ENCODE peak calls at places on chromosomes 4 and X, in nine cellular contexts. One of them, this sample, is unnamed.
A peak's percentile ranks its signal among the peaks of the same experiment; 100 is the strongest.

GRCh38 chr4:156685308-156685707 is 286.3 kb downstream of the PDGFC start:
- DNase-seq in nephron progenitor cell: no peak
- DNase-seq in neural crest cell: no peak
- DNase-seq in osteocyte: no peak
- DNase-seq in GM13976: no peak
- DNase-seq in cardiac fibroblast: no peak
- DNase-seq in coronary artery: no peak
- DNase-seq in K562: no peak
- DNase-seq in suprapubic skin: no peak
- DNase-seq in this sample: no peak

GRCh38 chr4:23163649-23164436 is 471.1 kb downstream of the GBA3 start:
- DNase-seq in nephron progenitor cell: no peak
- DNase-seq in neural crest cell: no peak
- DNase-seq in osteocyte: no peak
- DNase-seq in GM13976: no peak
- DNase-seq in cardiac fibroblast: no peak
- DNase-seq in coronary artery: no peak
- DNase-seq in K562: no peak
- DNase-seq in suprapubic skin: no peak
- DNase-seq in this sample: no peak

GRCh38 chr4:6513678-6514077 is 41.3 kb upstream of the PPP2R2C start:
- DNase-seq in nephron progenitor cell: no peak
- DNase-seq in neural crest cell: no peak
- DNase-seq in osteocyte: no peak
- DNase-seq in GM13976: no peak
- DNase-seq in cardiac fibroblast: no peak
- DNase-seq in coronary artery: no peak
- DNase-seq in K562: no peak
- DNase-seq in suprapubic skin: no peak
- DNase-seq in this sample: no peak

GRCh38 chr4:149441338-149441737 is 374.3 kb downstream of the IQCM start:
- DNase-seq in nephron progenitor cell: no peak
- DNase-seq in neural crest cell: no peak
- DNase-seq in osteocyte: no peak
- DNase-seq in GM13976: no peak
- DNase-seq in cardiac fibroblast: peak; percentile 16
- DNase-seq in coronary artery: no peak
- DNase-seq in K562: no peak
- DNase-seq in suprapubic skin: no peak
- DNase-seq in this sample: no peak

GRCh38 chr4:40675166-40675565 is 45.5 kb upstream of the RBM47 start:
- DNase-seq in nephron progenitor cell: no peak
- DNase-seq in neural crest cell: no peak
- DNase-seq in osteocyte: no peak
- DNase-seq in GM13976: no peak
- DNase-seq in cardiac fibroblast: no peak
- DNase-seq in coronary artery: no peak
- DNase-seq in K562: no peak
- DNase-seq in suprapubic skin: no peak
- DNase-seq in this sample: no peak

GRCh38 chrX:40170830-40171512 is 73.2 kb upstream of the BCOR start:
- DNase-seq in nephron progenitor cell: peak; percentile 42
- DNase-seq in neural crest cell: no peak
- DNase-seq in osteocyte: no peak
- DNase-seq in GM13976: no peak
- DNase-seq in cardiac fibroblast: no peak
- DNase-seq in coronary artery: peak; percentile 65
- DNase-seq in K562: peak; percentile 54
- DNase-seq in suprapubic skin: no peak
- DNase-seq in this sample: no peak

GRCh38 chr4:162164881-162165528 is 1.2 kb upstream of the FSTL5 start:
- DNase-seq in nephron progenitor cell: no peak
- DNase-seq in neural crest cell: no peak
- DNase-seq in osteocyte: no peak
- DNase-seq in GM13976: no peak
- DNase-seq in cardiac fibroblast: no peak
- DNase-seq in coronary artery: no peak
- DNase-seq in K562: no peak
- DNase-seq in suprapubic skin: no peak
- DNase-seq in this sample: no peak

GRCh38 chr4:181578911-181579310 is 664.3 kb upstream of the TENM3 start:
- DNase-seq in nephron progenitor cell: no peak
- DNase-seq in neural crest cell: no peak
- DNase-seq in osteocyte: no peak
- DNase-seq in GM13976: no peak
- DNase-seq in cardiac fibroblast: no peak
- DNase-seq in coronary artery: no peak
- DNase-seq in K562: no peak
- DNase-seq in suprapubic skin: no peak
- DNase-seq in this sample: no peak

GRCh38 chr4:108036252-108036651 is 46.6 kb downstream of the HADH start:
- DNase-seq in nephron progenitor cell: no peak
- DNase-seq in neural crest cell: no peak
- DNase-seq in osteocyte: no peak
- DNase-seq in GM13976: peak; percentile 73
- DNase-seq in cardiac fibroblast: no peak
- DNase-seq in coronary artery: no peak
- DNase-seq in K562: no peak
- DNase-seq in suprapubic skin: no peak
- DNase-seq in this sample: no peak

GRCh38 chrX:19063030-19063429 is 59.2 kb downstream of the ADGRG2 start:
- DNase-seq in nephron progenitor cell: no peak
- DNase-seq in neural crest cell: no peak
- DNase-seq in osteocyte: no peak
- DNase-seq in GM13976: no peak
- DNase-seq in cardiac fibroblast: no peak
- DNase-seq in coronary artery: no peak
- DNase-seq in K562: no peak
- DNase-seq in suprapubic skin: no peak
- DNase-seq in this sample: no peak

GRCh38 chr4:139841464-139842195 is 176.0 kb downstream of the MGST2 start:
- DNase-seq in nephron progenitor cell: no peak
- DNase-seq in neural crest cell: no peak
- DNase-seq in osteocyte: no peak
- DNase-seq in GM13976: no peak
- DNase-seq in cardiac fibroblast: no peak
- DNase-seq in coronary artery: no peak
- DNase-seq in K562: peak; percentile 57
- DNase-seq in suprapubic skin: no peak
- DNase-seq in this sample: no peak

GRCh38 chr4:145352438-145353145 is 129.1 kb upstream of the SMAD1 start:
- DNase-seq in nephron progenitor cell: no peak
- DNase-seq in neural crest cell: no peak
- DNase-seq in osteocyte: no peak
- DNase-seq in GM13976: no peak
- DNase-seq in cardiac fibroblast: no peak
- DNase-seq in coronary artery: no peak
- DNase-seq in K562: no peak
- DNase-seq in suprapubic skin: no peak
- DNase-seq in this sample: no peak

GRCh38 chr4:139275281-139275735 is 4.7 kb downstream of the MGARP start:
- DNase-seq in nephron progenitor cell: no peak
- DNase-seq in neural crest cell: no peak
- DNase-seq in osteocyte: no peak
- DNase-seq in GM13976: no peak
- DNase-seq in cardiac fibroblast: no peak
- DNase-seq in coronary artery: no peak
- DNase-seq in K562: no peak
- DNase-seq in suprapubic skin: no peak
- DNase-seq in this sample: no peak

GRCh38 chr4:5932021-5932553 is 39.2 kb upstream of the CRMP1 start:
- DNase-seq in nephron progenitor cell: no peak
- DNase-seq in neural crest cell: no peak
- DNase-seq in osteocyte: no peak
- DNase-seq in GM13976: no peak
- DNase-seq in cardiac fibroblast: no peak
- DNase-seq in coronary artery: peak; percentile 28
- DNase-seq in K562: no peak
- DNase-seq in suprapubic skin: peak; percentile 32
- DNase-seq in this sample: no peak

GRCh38 chr4:126451237-126451885 is 1136.6 kb downstream of the FAT4 start:
- DNase-seq in nephron progenitor cell: no peak
- DNase-seq in neural crest cell: no peak
- DNase-seq in osteocyte: no peak
- DNase-seq in GM13976: no peak
- DNase-seq in cardiac fibroblast: no peak
- DNase-seq in coronary artery: no peak
- DNase-seq in K562: no peak
- DNase-seq in suprapubic skin: no peak
- DNase-seq in this sample: no peak

GRCh38 chr4:81684357-81684756 is 212.7 kb upstream of the RASGEF1B start:
- DNase-seq in nephron progenitor cell: no peak
- DNase-seq in neural crest cell: no peak
- DNase-seq in osteocyte: no peak
- DNase-seq in GM13976: no peak
- DNase-seq in cardiac fibroblast: no peak
- DNase-seq in coronary artery: no peak
- DNase-seq in K562: no peak
- DNase-seq in suprapubic skin: no peak
- DNase-seq in this sample: no peak

GRCh38 chr4:111453216-111453615 is 692.0 kb upstream of the FAM241A start:
- DNase-seq in nephron progenitor cell: no peak
- DNase-seq in neural crest cell: no peak
- DNase-seq in osteocyte: no peak
- DNase-seq in GM13976: no peak
- DNase-seq in cardiac fibroblast: no peak
- DNase-seq in coronary artery: no peak
- DNase-seq in K562: no peak
- DNase-seq in suprapubic skin: no peak
- DNase-seq in this sample: no peak

DNA sequence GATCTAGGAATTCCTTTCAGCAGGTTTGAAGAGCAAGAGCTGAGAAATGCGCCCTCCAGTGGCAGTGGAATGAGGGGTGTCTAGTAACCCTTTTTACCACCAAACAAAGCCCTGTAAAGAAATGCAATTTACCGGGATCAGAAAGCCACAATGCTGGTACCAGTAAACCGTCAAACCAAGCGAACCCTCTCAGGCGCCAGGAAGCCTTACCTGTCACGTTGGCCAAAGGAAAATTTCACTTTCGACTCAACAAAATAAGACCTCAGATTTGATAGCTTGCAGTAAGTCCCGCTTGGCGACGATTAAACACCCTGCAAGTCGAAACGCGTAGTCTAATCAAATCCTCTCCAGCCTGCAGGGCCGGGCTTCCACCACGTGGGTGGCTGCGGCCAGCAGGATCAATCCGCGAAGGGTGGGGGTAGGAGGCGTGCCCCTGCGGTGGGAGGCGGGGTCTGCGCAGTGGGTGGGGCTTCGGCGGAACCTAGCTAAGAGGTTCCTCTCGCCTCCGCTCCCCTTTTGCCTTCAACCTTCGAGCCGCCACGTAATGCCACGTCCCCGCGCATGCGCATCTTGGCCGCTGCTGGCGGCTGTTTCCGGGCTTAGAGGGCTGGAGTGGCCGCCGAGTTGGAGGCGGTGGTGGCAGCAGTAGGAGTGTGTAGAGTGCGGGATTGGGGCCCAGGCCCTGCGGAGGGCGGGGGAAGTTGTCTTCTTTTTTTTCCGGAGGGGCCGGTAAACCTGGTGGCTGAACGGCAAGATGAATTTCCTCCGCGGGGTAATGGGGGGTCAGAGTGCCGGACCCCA is at the start of gene USO1:
- DNase-seq in nephron progenitor cell: peak; percentile 100
- DNase-seq in neural crest cell: peak; percentile 98
- DNase-seq in osteocyte: peak; percentile 100
- DNase-seq in GM13976: peak; percentile 97
- DNase-seq in cardiac fibroblast: peak; percentile 100
- DNase-seq in coronary artery: peak; percentile 99
- DNase-seq in K562: peak; percentile 99
- DNase-seq in suprapubic skin: peak; percentile 99
- DNase-seq in this sample: peak; percentile 97
- TF ChIP-seq CTCF in nephron progenitor cell: peak; percentile 71
- TF ChIP-seq CTCF in neural crest cell: peak; percentile 91
- TF ChIP-seq CTCF in osteocyte: peak; percentile 91
- TF ChIP-seq CTCF in GM13976: peak; percentile 63
- TF ChIP-seq CTCF in cardiac fibroblast: peak; percentile 75
- TF ChIP-seq CTCF in coronary artery: peak; percentile 58
- TF ChIP-seq CTCF in K562: peak; percentile 92
- TF ChIP-seq CTCF in suprapubic skin: peak; percentile 71
- TF ChIP-seq CTCF in this sample: peak; percentile 93

GRCh38 chrX:131830400-131831184 is 192.5 kb upstream of the STK26 start:
- DNase-seq in nephron progenitor cell: peak; percentile 80
- DNase-seq in neural crest cell: peak; percentile 79
- DNase-seq in osteocyte: peak; percentile 90
- DNase-seq in GM13976: no peak
- DNase-seq in cardiac fibroblast: peak; percentile 80
- DNase-seq in coronary artery: peak; percentile 81
- DNase-seq in K562: peak; percentile 92
- DNase-seq in suprapubic skin: no peak
- DNase-seq in this sample: no peak
- TF ChIP-seq CTCF in nephron progenitor cell: peak; percentile 62
- TF ChIP-seq CTCF in neural crest cell: peak; percentile 78
- TF ChIP-seq CTCF in osteocyte: peak; percentile 77
- TF ChIP-seq CTCF in GM13976: no peak
- TF ChIP-seq CTCF in cardiac fibroblast: peak; percentile 34
- TF ChIP-seq CTCF in coronary artery: peak; percentile 26
- TF ChIP-seq CTCF in K562: peak; percentile 82
- TF ChIP-seq CTCF in suprapubic skin: no peak
- TF ChIP-seq CTCF in this sample: no peak

DNA sequence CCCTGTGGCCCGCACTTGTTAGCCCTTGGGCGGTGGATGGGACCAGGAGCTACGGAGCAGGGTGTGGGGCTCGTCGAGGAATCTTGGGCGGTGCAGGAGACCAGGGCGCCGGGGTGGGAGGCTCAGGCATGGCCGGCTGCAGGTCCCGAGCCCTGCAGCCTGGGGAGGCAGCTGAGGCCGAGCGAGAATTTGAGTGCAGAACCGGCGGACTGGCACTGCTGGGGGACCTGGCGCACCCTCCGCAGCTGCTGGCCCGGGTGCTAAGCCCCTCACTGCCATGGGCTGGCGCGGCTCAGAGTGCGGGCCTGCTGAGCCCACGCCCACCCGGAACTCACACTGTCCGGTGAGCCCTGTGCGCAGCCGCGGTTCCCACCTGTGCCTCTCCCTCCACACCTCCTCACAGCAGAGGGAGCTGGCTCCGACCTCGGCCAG is 73.6 kb upstream of the TLL1 start:
- DNase-seq in nephron progenitor cell: no peak
- DNase-seq in neural crest cell: no peak
- DNase-seq in osteocyte: no peak
- DNase-seq in GM13976: no peak
- DNase-seq in cardiac fibroblast: no peak
- DNase-seq in coronary artery: no peak
- DNase-seq in K562: no peak
- DNase-seq in suprapubic skin: no peak
- DNase-seq in this sample: no peak
- TF ChIP-seq CTCF in nephron progenitor cell: no peak
- TF ChIP-seq CTCF in neural crest cell: no peak
- TF ChIP-seq CTCF in osteocyte: no peak
- TF ChIP-seq CTCF in GM13976: no peak
- TF ChIP-seq CTCF in cardiac fibroblast: no peak
- TF ChIP-seq CTCF in coronary artery: no peak
- TF ChIP-seq CTCF in K562: no peak
- TF ChIP-seq CTCF in suprapubic skin: no peak
- TF ChIP-seq CTCF in this sample: no peak

DNA sequence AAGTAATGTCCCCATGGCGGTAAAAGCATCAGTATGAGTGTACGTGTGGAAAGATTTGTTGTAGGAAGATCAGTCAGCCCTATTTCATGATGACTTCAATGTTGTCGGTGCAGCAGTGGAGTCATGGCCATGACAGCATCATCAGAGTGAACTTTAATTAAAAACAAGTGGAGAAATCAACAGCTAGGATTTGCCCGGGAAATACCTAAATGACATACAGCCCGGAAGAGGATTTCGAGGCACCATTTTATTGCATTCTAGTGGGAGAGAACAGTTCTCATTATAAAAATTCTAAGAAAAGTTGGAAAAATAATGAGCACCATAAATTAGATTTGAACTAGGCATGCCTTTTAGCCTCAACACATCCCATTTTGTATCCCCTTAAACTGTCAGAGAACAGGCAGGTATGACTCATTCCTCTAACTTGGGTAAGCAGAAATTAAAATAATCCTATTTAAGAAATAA is 170.1 kb downstream of the SHROOM3 start:
- DNase-seq in nephron progenitor cell: no peak
- DNase-seq in neural crest cell: no peak
- DNase-seq in osteocyte: no peak
- DNase-seq in GM13976: no peak
- DNase-seq in cardiac fibroblast: no peak
- DNase-seq in coronary artery: no peak
- DNase-seq in K562: no peak
- DNase-seq in suprapubic skin: no peak
- DNase-seq in this sample: no peak
- TF ChIP-seq CTCF in nephron progenitor cell: no peak
- TF ChIP-seq CTCF in neural crest cell: no peak
- TF ChIP-seq CTCF in osteocyte: no peak
- TF ChIP-seq CTCF in GM13976: no peak
- TF ChIP-seq CTCF in cardiac fibroblast: no peak
- TF ChIP-seq CTCF in coronary artery: no peak
- TF ChIP-seq CTCF in K562: no peak
- TF ChIP-seq CTCF in suprapubic skin: no peak
- TF ChIP-seq CTCF in this sample: no peak